ENCODE peak calls at places on chromosomes 3 and 15, in five cellular contexts. R, J, M, U and F are unnamed samples.

GRCh38 chr3:186760141-186760813 is 23.1 kb upstream of the EIF4A2 start:
- DNase-seq in U (no peak), M (no peak), R (no peak), J (no peak), F (no peak)

GRCh38 chr15:82072926-82073537 is 27.2 kb upstream of the MEX3B start:
- DNase-seq in R (no peak), J (no peak), U (no peak), M (no peak), F (no peak)

GRCh38 chr3:139509631-139510030 is 29.9 kb downstream of the RBP1 start:
- DNase-seq in M (no peak), J (no peak), U (no peak), R (no peak), F (no peak)

GRCh38 chr3:52655895-52656294 is 29.8 kb downstream of the PBRM1 start:
- DNase-seq in U (no peak), M (no peak), J (no peak), R (no peak), F (no peak)

GRCh38 chr3:54278960-54279359 is 156.6 kb downstream of the CACNA2D3 start:
- DNase-seq in J (no peak), U (no peak), M (no peak), R (no peak), F (no peak)

GRCh38 chr3:186882881-186883685 is 40.6 kb downstream of the ADIPOQ start:
- DNase-seq in M (no peak), R (no peak), U (peak), J (no peak), F (no peak)

GRCh38 chr15:80325206-80325605 is 73.2 kb upstream of the CTXND1 start:
- DNase-seq in R (no peak), J (no peak), U (no peak), M (no peak), F (no peak)

GRCh38 chr3:4978259-4978965 is 825 bp upstream of the BHLHE40 start:
- DNase-seq in U (peak), M (peak), J (peak), R (peak), F (peak)

GRCh38 chr15:88428053-88428452 is 39.1 kb downstream of the MRPL46 start:
- DNase-seq in R (no peak), J (no peak), M (no peak), U (no peak), F (no peak)

GRCh38 chr3:64242435-64242834 is 17.2 kb upstream of the PRICKLE2 start:
- DNase-seq in U (no peak), R (no peak), M (no peak), J (no peak), F (no peak)

GRCh38 chr3:113240841-113241240 is 29.5 kb downstream of the BOC start:
- DNase-seq in R (no peak), M (no peak), J (no peak), U (no peak), F (no peak)

GRCh38 chr15:101320501-101321052 is 25.5 kb upstream of the SNRPA1 start:
- DNase-seq in J (peak), U (peak), M (no peak), R (peak), F (no peak)

GRCh38 chr3:35707904-35708303 is 68.6 kb downstream of the ARPP21 start:
- DNase-seq in R (no peak), M (no peak), J (no peak), U (no peak), F (no peak)

GRCh38 chr3:110391640-110392395 is 679.8 kb upstream of the NECTIN3 start:
- DNase-seq in J (no peak), M (no peak), U (no peak), R (no peak), F (no peak)

GRCh38 chr3:127012091-127012490 is 29.2 kb downstream of the PLXNA1 start:
- DNase-seq in M (no peak), R (no peak), J (no peak), U (no peak), F (no peak)

GRCh38 chr3:61809879-61810278 is 248.5 kb downstream of the PTPRG start:
- DNase-seq in J (no peak), R (no peak), M (no peak), U (no peak), F (no peak)

GRCh38 chr3:52210550-52211046 is 12.6 kb downstream of the ALAS1 start:
- DNase-seq in R (no peak), J (no peak), U (no peak), M (no peak), F (no peak)

GRCh38 chr3:32177702-32178198 is 60.7 kb upstream of the CMTM8 start:
- DNase-seq in M (peak), R (peak), U (peak), J (no peak), F (peak)

GRCh38 chr3:196336319-196337145 is 1.7 kb downstream of the TM4SF19 start:
- DNase-seq in U (no peak), J (no peak), M (no peak), R (no peak), F (no peak)

GRCh38 chr3:72997421-72997961 is 880 bp downstream of the PPP4R2 start:
- DNase-seq in R (no peak), J (no peak), M (peak), U (peak), F (no peak)

GRCh38 chr3:99384596-99384995 is 253.8 kb upstream of the COL8A1 start:
- DNase-seq in J (no peak), R (no peak), U (no peak), M (no peak), F (no peak)

GRCh38 chr3:39401983-39402382 is 4.5 kb upstream of the RPSA start:
- DNase-seq in R (no peak), M (no peak), U (no peak), J (no peak), F (no peak)

GRCh38 chr3:158093526-158093925 is 12.7 kb downstream of the SHOX2 start:
- DNase-seq in J (no peak), M (no peak), U (no peak), R (no peak), F (no peak)

GRCh38 chr3:46705751-46706572 is 4.8 kb downstream of the TMIE start:
- DNase-seq in R (no peak), J (peak), U (peak), M (no peak), F (no peak)